ENCODE peak calls at places on chromosomes 1 and 21, in five cellular contexts. R is dorsolateral prefrontal cortex, H is AG09319, I is activated B cell treated with CpG ODN at 0.5 μM for 24 hours, O is neural crest cell. V is an unnamed sample.

GRCh38 chr1:219465247-219466093 is 147.4 kb downstream of the ZC3H11B start:
- DNase-seq in R (no peak), H (peak), I (no peak), O (no peak), V (no peak)

GRCh38 chr1:21671915-21672314 is 2.8 kb upstream of the RAP1GAP start:
- DNase-seq in R (no peak), H (no peak), I (no peak), O (no peak), V (no peak)

GRCh38 chr1:236168716-236169429 is 26.5 kb downstream of the GPR137B start:
- DNase-seq in R (peak), H (no peak), I (no peak), O (no peak), V (peak)

GRCh38 chr21:44407493-44407892 is 47.8 kb upstream of the LRRC3 start:
- DNase-seq in R (no peak), H (no peak), I (no peak), O (no peak), V (no peak)

GRCh38 chr1:234980224-234980656 is 148.4 kb downstream of the TOMM20 start:
- DNase-seq in R (no peak), H (no peak), I (no peak), O (no peak), V (no peak)

GRCh38 chr1:50257940-50258339 is 149.2 kb downstream of the ELAVL4 start:
- DNase-seq in R (no peak), H (no peak), I (no peak), O (no peak), V (no peak)

GRCh38 chr1:2067393-2067792 is 17.2 kb downstream of the PRKCZ start:
- DNase-seq in R (no peak), H (no peak), I (no peak), O (no peak), V (no peak)

GRCh38 chr1:174399211-174399610 is 48.6 kb upstream of the GPR52 start:
- DNase-seq in R (no peak), H (no peak), I (no peak), O (no peak), V (no peak)

GRCh38 chr21:28482657-28483056 is 510.0 kb downstream of the LTN1 start:
- DNase-seq in R (no peak), H (no peak), I (no peak), O (no peak), V (no peak)

GRCh38 chr1:9902060-9902452 is 8.0 kb downstream of the CTNNBIP1 start:
- DNase-seq in R (peak), H (no peak), I (no peak), O (no peak), V (no peak)

GRCh38 chr1:155463865-155464264 is 98.7 kb downstream of the ASH1L start:
- DNase-seq in R (no peak), H (peak), I (no peak), O (no peak), V (no peak)

GRCh38 chr1:228162286-228163003 is 3.2 kb upstream of the IBA57 start:
- DNase-seq in R (no peak), H (no peak), I (no peak), O (no peak), V (no peak)

GRCh38 chr1:162145280-162145965 is 75.9 kb downstream of the NOS1AP start:
- DNase-seq in R (no peak), H (no peak), I (no peak), O (peak), V (no peak)

GRCh38 chr1:164868990-164869389 is 310.0 kb downstream of the PBX1 start:
- DNase-seq in R (no peak), H (no peak), I (no peak), O (no peak), V (no peak)

GRCh38 chr1:30201015-30201414 is 522.4 kb downstream of the MATN1 start:
- DNase-seq in R (no peak), H (no peak), I (no peak), O (no peak), V (no peak)

GRCh38 chr1:1004780-1005697 is 5.1 kb upstream of the HES4 start:
- DNase-seq in R (peak), H (no peak), I (no peak), O (no peak), V (no peak)

GRCh38 chr1:185170291-185170848 is 13.4 kb downstream of the SWT1 start:
- DNase-seq in R (no peak), H (no peak), I (peak), O (peak), V (no peak)

GRCh38 chr1:206544562-206545257 is 37.4 kb downstream of the RASSF5 start:
- DNase-seq in R (peak), H (no peak), I (peak), O (peak), V (peak)

GRCh38 chr21:31142600-31142999 is 104.3 kb upstream of the KRTAP19-8 start:
- DNase-seq in R (no peak), H (no peak), I (no peak), O (no peak), V (no peak)

GRCh38 chr1:150322310-150322709 is 977 bp downstream of the PRPF3 start:
- DNase-seq in R (no peak), H (no peak), I (no peak), O (no peak), V (no peak)

GRCh38 chr1:226677121-226678020 is 61.7 kb downstream of the ITPKB start:
- DNase-seq in R (peak), H (peak), I (no peak), O (no peak), V (peak)
- TF ChIP-seq CTCF in R (no peak), H (no peak), I (no peak), O (no peak), V (no peak)

DNA sequence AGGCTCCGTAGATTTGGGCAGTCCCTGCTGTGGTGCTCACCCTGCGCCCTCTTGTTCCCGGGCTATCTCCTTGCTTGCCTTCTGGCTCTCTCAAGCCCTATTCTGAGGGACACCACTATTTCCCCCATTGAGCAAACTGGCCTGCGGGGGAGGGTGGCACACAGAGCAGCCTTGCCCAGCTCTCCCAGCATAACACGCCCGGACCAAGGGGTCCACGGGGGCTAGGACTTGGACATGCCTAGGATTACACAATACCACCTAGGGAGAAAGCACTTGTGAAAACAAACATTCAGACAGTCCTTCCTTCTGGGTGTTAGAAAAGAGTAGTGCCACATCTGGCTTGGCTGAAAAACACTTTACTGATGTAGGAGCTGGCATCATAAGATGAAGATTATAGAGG is 7.4 kb downstream of the TADA1 start:
- DNase-seq in R (no peak), H (no peak), I (no peak), O (no peak), V (no peak)
- TF ChIP-seq CTCF in R (no peak), H (no peak), I (no peak), O (no peak), V (no peak)

GRCh38 chr1:16236091-16236494 is 890 bp downstream of the CPLANE2 start:
- DNase-seq in R (no peak), H (no peak), I (no peak), O (no peak), V (no peak)
- TF ChIP-seq CTCF in R (peak), H (peak), I (no peak), O (peak), V (no peak)

DNA sequence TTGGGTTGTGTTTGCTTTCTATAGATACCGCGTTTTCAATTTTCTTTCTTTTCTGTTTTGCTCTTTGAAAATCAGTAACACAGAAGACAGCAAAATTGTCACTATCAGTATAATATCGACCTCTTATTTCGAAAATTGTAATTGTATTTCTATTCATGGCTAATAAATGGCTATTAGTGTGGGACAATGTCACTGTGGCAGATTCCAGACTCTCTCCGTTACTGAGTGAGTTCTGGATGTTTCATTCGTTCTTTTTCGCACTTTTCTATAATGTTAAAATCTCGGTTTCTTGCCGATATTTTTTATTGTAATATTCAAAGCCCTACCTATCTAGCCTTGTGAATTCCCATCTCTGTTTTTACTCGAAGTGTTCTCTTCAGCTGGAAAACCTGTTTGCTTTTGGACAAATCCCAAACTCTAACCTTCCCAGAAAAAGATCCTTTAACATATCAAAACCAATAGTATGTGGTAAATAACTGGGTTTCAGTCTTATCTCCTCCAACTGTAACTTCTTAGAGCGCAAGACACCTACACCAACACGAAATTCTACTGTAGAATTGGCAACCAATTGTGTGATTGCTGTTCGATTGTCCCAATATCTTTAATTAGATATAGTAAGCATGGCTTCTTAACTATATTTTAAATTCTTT is 6.0 kb upstream of the MPZL1 start:
- DNase-seq in R (no peak), H (no peak), I (no peak), O (no peak), V (no peak)
- TF ChIP-seq CTCF in R (no peak), H (no peak), I (peak), O (no peak), V (no peak)

GRCh38 chr1:233627376-233627775 is 13.5 kb downstream of the KCNK1 start:
- DNase-seq in R (peak), H (no peak), I (no peak), O (no peak), V (no peak)
- TF ChIP-seq CTCF in R (no peak), H (no peak), I (no peak), O (no peak), V (no peak)

GRCh38 chr21:16072176-16072575 is 342.4 kb downstream of the USP25 start:
- DNase-seq in R (no peak), H (no peak), I (no peak), O (no peak), V (no peak)

GRCh38 chr21:16071082-16071481 is 341.3 kb downstream of the USP25 start:
- DNase-seq in R (peak), H (no peak), I (no peak), O (no peak), V (no peak)

GRCh38 chr21:16071761-16072160 is 342.0 kb downstream of the USP25 start:
- DNase-seq in R (no peak), H (no peak), I (no peak), O (no peak), V (no peak)

GRCh38 chr21:16069713-16070112 is 339.9 kb downstream of the USP25 start:
- DNase-seq in R (no peak), H (no peak), I (no peak), O (no peak), V (no peak)

GRCh38 chr21:16070207-16070651 is 340.4 kb downstream of the USP25 start:
- DNase-seq in R (peak), H (no peak), I (no peak), O (no peak), V (no peak)
- TF ChIP-seq CTCF in R (peak), H (peak), I (no peak), O (no peak), V (no peak)

GRCh38 chr21:37363936-37364335 is 2.6 kb upstream of the DYRK1A start:
- DNase-seq in R (no peak), H (no peak), I (no peak), O (no peak), V (no peak)

GRCh38 chr21:37356710-37357109 is 9.9 kb upstream of the DYRK1A start:
- DNase-seq in R (no peak), H (no peak), I (no peak), O (no peak), V (no peak)

GRCh38 chr21:37357691-37358090 is 8.9 kb upstream of the DYRK1A start:
- DNase-seq in R (no peak), H (no peak), I (no peak), O (no peak), V (no peak)

GRCh38 chr21:37358392-37358791 is 8.2 kb upstream of the DYRK1A start:
- DNase-seq in R (no peak), H (no peak), I (no peak), O (no peak), V (no peak)
- TF ChIP-seq CTCF in R (no peak), H (no peak), I (no peak), O (no peak), V (no peak)

GRCh38 chr1:193031431-193031830 is 27.7 kb downstream of the UCHL5 start:
- DNase-seq in R (no peak), H (no peak), I (no peak), O (no peak), V (no peak)
- TF ChIP-seq CTCF in R (peak), H (peak), I (no peak), O (peak), V (no peak)